ENCODE peak calls at places on chromosome 4, in nine cellular contexts. P is heart left ventricle, A is H54, R is HepG2, F is ovary, G is uterus, S is adrenal gland, T is upper lobe of left lung, L is HCT116. E is an unnamed sample.

GRCh38 chr4:26217961-26218676 is 102.7 kb upstream of the RBPJ start:
- DNase-seq in P (peak), A (no peak), R (no peak), F (no peak), G (no peak), S (no peak), T (no peak), L (no peak), E (no peak)

GRCh38 chr4:149911995-149912394 is 96.4 kb upstream of the IQCM start:
- DNase-seq in P (no peak), A (no peak), R (no peak), F (no peak), G (no peak), S (no peak), T (no peak), L (no peak), E (no peak)

GRCh38 chr4:118772149-118773081 is 63.5 kb downstream of the SEC24D start:
- DNase-seq in P (no peak), A (no peak), R (peak), F (no peak), G (no peak), S (no peak), T (no peak), L (peak), E (peak)

GRCh38 chr4:177182156-177182555 is 127.5 kb upstream of the NEIL3 start:
- DNase-seq in P (no peak), A (no peak), R (no peak), F (no peak), G (no peak), S (no peak), T (no peak), L (no peak), E (no peak)

GRCh38 chr4:53935780-53936179 is 128.6 kb downstream of the CHIC2 start:
- DNase-seq in P (no peak), A (no peak), R (no peak), F (no peak), G (no peak), S (no peak), T (no peak), L (no peak), E (no peak)

GRCh38 chr4:110618091-110619000 is 4.5 kb downstream of the PITX2 start:
- DNase-seq in P (no peak), A (no peak), R (no peak), F (no peak), G (no peak), S (no peak), T (no peak), L (no peak), E (no peak)

GRCh38 chr4:129353490-129353889 is 257.5 kb downstream of the C4orf33 start:
- DNase-seq in P (no peak), A (no peak), R (no peak), F (no peak), G (no peak), S (no peak), T (no peak), L (no peak), E (no peak)

GRCh38 chr4:53713296-53713695 is 122.0 kb upstream of the LNX1 start:
- DNase-seq in P (no peak), A (no peak), R (no peak), F (no peak), G (no peak), S (no peak), T (no peak), L (no peak), E (no peak)

GRCh38 chr4:87309625-87310024 is 13.1 kb downstream of the HSD17B13 start:
- DNase-seq in P (no peak), A (no peak), R (no peak), F (no peak), G (no peak), S (no peak), T (no peak), L (no peak), E (no peak)

GRCh38 chr4:40055873-40056721 is 553 bp upstream of the N4BP2 start:
- DNase-seq in P (peak), A (peak), R (peak), F (peak), G (peak), S (peak), T (peak), L (no peak), E (peak)
- TF ChIP-seq POLR2A in P (no peak), A (peak), R (peak), F (no peak), G (no peak), S (peak), T (peak), L (peak), E (peak)

GRCh38 chr4:77862478-77863216 is at the start of gene MRPL1:
- DNase-seq in P (peak), A (peak), R (peak), F (peak), G (peak), S (peak), T (peak), L (peak), E (peak)
- TF ChIP-seq POLR2A in P (peak), A (peak), R (peak), F (peak), G (peak), S (peak), T (peak), L (peak), E (peak)

DNA sequence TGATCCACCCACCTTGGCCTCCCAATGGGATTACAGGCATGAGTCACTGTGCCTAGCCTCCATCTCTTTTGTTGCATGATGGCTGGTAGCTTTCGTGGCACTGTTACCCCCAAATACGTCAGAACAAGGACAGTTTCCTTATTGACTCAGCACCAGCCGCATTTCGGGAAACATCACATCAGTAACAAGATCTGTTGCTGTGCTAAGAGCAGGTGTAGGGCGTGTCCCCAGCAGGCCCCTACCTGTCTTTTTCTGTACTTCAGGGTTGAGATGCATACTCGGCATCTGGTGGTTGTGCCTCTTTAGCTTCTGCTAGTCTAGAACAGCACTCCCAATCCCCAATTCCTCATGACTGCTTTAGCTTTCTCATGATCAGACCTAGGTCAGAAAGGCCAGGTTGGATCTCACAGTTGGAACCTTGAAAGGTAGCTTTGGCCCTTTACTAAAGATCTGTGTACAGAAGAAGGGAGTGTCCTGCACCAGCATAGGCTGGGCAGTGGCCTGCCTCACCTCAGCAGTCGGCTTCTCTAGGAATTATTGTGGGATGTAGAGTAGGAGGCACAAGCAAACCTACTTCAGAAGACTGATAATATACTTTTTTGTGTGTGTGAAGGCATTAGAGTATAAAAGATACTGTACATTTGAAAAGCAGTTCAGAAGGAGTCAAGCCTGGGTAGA is 36.8 kb downstream of the NSD2 start:
- DNase-seq in P (no peak), A (no peak), R (no peak), F (no peak), G (no peak), S (no peak), T (no peak), L (no peak), E (no peak)
- TF ChIP-seq POLR2A in P (no peak), A (no peak), R (no peak), F (no peak), G (no peak), S (no peak), T (no peak), L (no peak), E (no peak)

DNA sequence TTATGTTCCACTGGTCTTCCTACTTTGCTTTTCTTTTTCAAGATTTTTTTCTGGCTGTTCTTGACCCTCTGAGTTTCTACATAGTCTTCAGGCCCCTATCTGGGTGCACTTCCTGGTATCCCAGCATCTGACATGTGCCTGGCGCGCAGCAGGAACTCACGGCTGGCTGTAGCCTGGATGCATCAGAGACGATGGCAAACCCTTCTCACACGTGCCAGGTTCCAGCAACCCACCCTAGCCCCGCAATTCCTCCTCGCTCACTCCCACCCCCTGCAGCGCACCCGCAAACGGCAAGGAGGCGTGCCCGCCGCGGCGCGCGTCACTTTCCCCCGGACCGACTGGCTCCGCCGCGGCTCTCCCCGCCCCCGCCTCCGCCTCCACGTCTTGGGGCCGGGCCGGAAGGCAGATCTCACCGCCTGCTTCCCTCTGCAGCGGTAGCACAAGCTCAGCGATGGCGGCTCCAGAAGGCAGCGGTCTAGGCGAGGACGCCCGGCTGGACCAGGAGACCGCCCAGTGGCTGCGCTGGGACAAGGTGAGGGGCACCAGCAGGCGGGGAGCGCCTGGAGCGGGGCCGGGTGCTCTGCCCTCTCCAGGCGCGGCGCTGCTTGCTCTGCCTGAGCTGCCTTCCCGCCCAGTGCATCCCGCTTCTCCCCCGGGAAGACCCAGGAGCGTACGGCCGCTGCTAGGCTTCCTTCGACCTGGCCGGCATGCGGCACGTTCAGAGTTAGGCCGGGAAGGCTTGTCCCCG is at the start of gene PGM2:
- DNase-seq in P (peak), A (peak), R (peak), F (peak), G (peak), S (peak), T (peak), L (peak), E (peak)
- TF ChIP-seq POLR2A in P (peak), A (peak), R (peak), F (peak), G (peak), S (peak), T (peak), L (peak), E (peak)

E was measured in erythroblast.